ENCODE peak calls at places on chromosomes 4 and X, in four cellular contexts. One of them, this sample, is unnamed.
A peak's percentile ranks its signal among the peaks of the same experiment; 100 is the strongest.

GRCh38 chr4:68904786-68905185 is 46.8 kb downstream of the UGT2A3 start:
- DNase-seq in right lobe of liver: no peak
- DNase-seq in CD4-positive, alpha-beta T cell: no peak
- DNase-seq in SW480: no peak
- DNase-seq in this sample: no peak

GRCh38 chr4:156475322-156475721 is 496.3 kb downstream of the PDGFC start:
- DNase-seq in CD4-positive, alpha-beta T cell: no peak
- DNase-seq in SW480: peak; percentile 32
- DNase-seq in right lobe of liver: no peak
- DNase-seq in this sample: no peak

GRCh38 chr4:146132445-146132844 is 43.1 kb upstream of the LSM6 start:
- DNase-seq in CD4-positive, alpha-beta T cell: no peak
- DNase-seq in SW480: no peak
- DNase-seq in right lobe of liver: no peak
- DNase-seq in this sample: no peak

GRCh38 chrX:72716766-72717165 is 2.7 kb upstream of the PHKA1 start:
- DNase-seq in SW480: no peak
- DNase-seq in CD4-positive, alpha-beta T cell: no peak
- DNase-seq in right lobe of liver: no peak
- DNase-seq in this sample: no peak

GRCh38 chrX:107117993-107118321 is 665 bp downstream of the RBM41 start:
- DNase-seq in SW480: peak; percentile 1
- DNase-seq in CD4-positive, alpha-beta T cell: no peak
- DNase-seq in right lobe of liver: no peak
- DNase-seq in this sample: no peak

GRCh38 chr4:154489558-154490260 is 1.9 kb downstream of the DCHS2 start:
- DNase-seq in SW480: no peak
- DNase-seq in right lobe of liver: no peak
- DNase-seq in CD4-positive, alpha-beta T cell: no peak
- DNase-seq in this sample: no peak

GRCh38 chr4:184028571-184028996 is 123.5 kb downstream of the STOX2 start:
- DNase-seq in SW480: no peak
- DNase-seq in right lobe of liver: no peak
- DNase-seq in CD4-positive, alpha-beta T cell: no peak
- DNase-seq in this sample: no peak

GRCh38 chr4:41257257-41257900 is 651 bp downstream of the UCHL1 start:
- DNase-seq in SW480: peak; percentile 2
- DNase-seq in CD4-positive, alpha-beta T cell: no peak
- DNase-seq in right lobe of liver: peak; percentile 63
- DNase-seq in this sample: no peak

GRCh38 chrX:50180073-50180940 is 20.5 kb downstream of the AKAP4 start:
- DNase-seq in SW480: no peak
- DNase-seq in CD4-positive, alpha-beta T cell: no peak
- DNase-seq in right lobe of liver: no peak
- DNase-seq in this sample: no peak

GRCh38 chr4:63528592-63528991 is 880.7 kb downstream of the TECRL start:
- DNase-seq in CD4-positive, alpha-beta T cell: no peak
- DNase-seq in right lobe of liver: no peak
- DNase-seq in SW480: no peak
- DNase-seq in this sample: no peak

GRCh38 chr4:154376461-154376860 is 115.1 kb downstream of the DCHS2 start:
- DNase-seq in SW480: peak; percentile 17
- DNase-seq in CD4-positive, alpha-beta T cell: no peak
- DNase-seq in right lobe of liver: no peak
- DNase-seq in this sample: no peak

GRCh38 chrX:119999087-119999634 is 55.6 kb upstream of the NKAP start:
- DNase-seq in SW480: no peak
- DNase-seq in right lobe of liver: no peak
- DNase-seq in CD4-positive, alpha-beta T cell: no peak
- DNase-seq in this sample: no peak

GRCh38 chr4:94650690-94651089 is 107.1 kb upstream of the BMPR1B start:
- DNase-seq in CD4-positive, alpha-beta T cell: no peak
- DNase-seq in SW480: no peak
- DNase-seq in right lobe of liver: no peak
- DNase-seq in this sample: no peak

GRCh38 chr4:26083987-26084386 is 170.0 kb downstream of the SMIM20 start:
- DNase-seq in right lobe of liver: no peak
- DNase-seq in SW480: peak; percentile 76
- DNase-seq in CD4-positive, alpha-beta T cell: no peak
- DNase-seq in this sample: peak; percentile 89

GRCh38 chr4:85733798-85734197 is 258.8 kb downstream of the ARHGAP24 start:
- DNase-seq in right lobe of liver: no peak
- DNase-seq in SW480: no peak
- DNase-seq in CD4-positive, alpha-beta T cell: no peak
- DNase-seq in this sample: no peak

GRCh38 chr4:15870079-15870478 is 68.5 kb downstream of the FGFBP1 start:
- DNase-seq in SW480: no peak
- DNase-seq in CD4-positive, alpha-beta T cell: no peak
- DNase-seq in right lobe of liver: no peak
- DNase-seq in this sample: no peak

GRCh38 chrX:24097741-24098140 is 43.0 kb downstream of the EIF2S3 start:
- DNase-seq in CD4-positive, alpha-beta T cell: no peak
- DNase-seq in right lobe of liver: no peak
- DNase-seq in SW480: no peak
- DNase-seq in this sample: no peak

GRCh38 chrX:11664211-11664888 is 1.4 kb downstream of the ARHGAP6 start:
- DNase-seq in right lobe of liver: peak; percentile 39
- DNase-seq in SW480: no peak
- DNase-seq in CD4-positive, alpha-beta T cell: no peak
- DNase-seq in this sample: no peak

GRCh38 chr4:8331567-8331955 is 62.0 kb downstream of the HTRA3 start:
- DNase-seq in CD4-positive, alpha-beta T cell: no peak
- DNase-seq in right lobe of liver: no peak
- DNase-seq in SW480: no peak
- DNase-seq in this sample: no peak

GRCh38 chrX:122866527-122866926 is 317.6 kb upstream of the GRIA3 start:
- DNase-seq in CD4-positive, alpha-beta T cell: no peak
- DNase-seq in SW480: no peak
- DNase-seq in right lobe of liver: no peak
- DNase-seq in this sample: peak; percentile 76

GRCh38 chrX:154040307-154040756 is 20.6 kb upstream of the IRAK1 start:
- DNase-seq in CD4-positive, alpha-beta T cell: no peak
- DNase-seq in right lobe of liver: no peak
- DNase-seq in SW480: no peak
- DNase-seq in this sample: peak; percentile 64

GRCh38 chrX:57417827-57418226 is 131.3 kb downstream of the FAAH2 start:
- DNase-seq in CD4-positive, alpha-beta T cell: no peak
- DNase-seq in SW480: no peak
- DNase-seq in right lobe of liver: no peak
- DNase-seq in this sample: no peak

GRCh38 chrX:71302461-71303213 is 1.1 kb downstream of the ITGB1BP2 start:
- DNase-seq in SW480: no peak
- DNase-seq in right lobe of liver: no peak
- DNase-seq in CD4-positive, alpha-beta T cell: no peak
- DNase-seq in this sample: no peak

GRCh38 chr4:93947318-93947717 is 118.8 kb downstream of the ATOH1 start:
- DNase-seq in SW480: no peak
- DNase-seq in CD4-positive, alpha-beta T cell: no peak
- DNase-seq in right lobe of liver: no peak
- DNase-seq in this sample: no peak

GRCh38 chrX:39705299-39705698 is 392.5 kb downstream of the BCOR start:
- DNase-seq in right lobe of liver: peak; percentile 87
- DNase-seq in SW480: peak; percentile 49
- DNase-seq in CD4-positive, alpha-beta T cell: no peak
- DNase-seq in this sample: peak; percentile 75

GRCh38 chr4:36388710-36389109 is 107.3 kb downstream of the DTHD1 start:
- DNase-seq in CD4-positive, alpha-beta T cell: no peak
- DNase-seq in SW480: no peak
- DNase-seq in right lobe of liver: no peak
- DNase-seq in this sample: no peak

GRCh38 chrX:19549838-19550237 is 34.5 kb upstream of the MAP3K15 start:
- DNase-seq in right lobe of liver: no peak
- DNase-seq in CD4-positive, alpha-beta T cell: no peak
- DNase-seq in SW480: no peak
- DNase-seq in this sample: no peak

GRCh38 chrX:36908801-36909403 is 99.3 kb upstream of the FAM47C start:
- DNase-seq in SW480: peak; percentile 39
- DNase-seq in right lobe of liver: no peak
- DNase-seq in CD4-positive, alpha-beta T cell: no peak
- DNase-seq in this sample: no peak

GRCh38 chrX:1679238-1679637 is 64.4 kb downstream of the ASMT start:
- DNase-seq in SW480: peak; percentile 33
- DNase-seq in CD4-positive, alpha-beta T cell: no peak
- DNase-seq in right lobe of liver: no peak
- DNase-seq in this sample: no peak

GRCh38 chr4:88102029-88102428 is 56.4 kb downstream of the ABCG2 start:
- DNase-seq in SW480: no peak
- DNase-seq in CD4-positive, alpha-beta T cell: no peak
- DNase-seq in right lobe of liver: no peak
- DNase-seq in this sample: no peak

GRCh38 chr4:186300659-186301377 is 34.8 kb downstream of the F11 start:
- DNase-seq in CD4-positive, alpha-beta T cell: no peak
- DNase-seq in SW480: no peak
- DNase-seq in right lobe of liver: no peak
- DNase-seq in this sample: no peak

GRCh38 chrX:21528076-21528475 is 130.1 kb downstream of the KLHL34 start:
- DNase-seq in right lobe of liver: no peak
- DNase-seq in CD4-positive, alpha-beta T cell: no peak
- DNase-seq in SW480: no peak
- DNase-seq in this sample: no peak

GRCh38 chr4:56737666-56738065 is 56.6 kb upstream of the HOPX start:
- DNase-seq in SW480: no peak
- DNase-seq in CD4-positive, alpha-beta T cell: no peak
- DNase-seq in right lobe of liver: no peak
- DNase-seq in this sample: no peak

GRCh38 chr4:15836362-15836761 is 58.2 kb downstream of the CD38 start:
- DNase-seq in right lobe of liver: no peak
- DNase-seq in CD4-positive, alpha-beta T cell: no peak
- DNase-seq in SW480: peak; percentile 14
- DNase-seq in this sample: no peak

GRCh38 chr4:125140966-125141495 is 173.7 kb upstream of the FAT4 start:
- DNase-seq in SW480: no peak
- DNase-seq in CD4-positive, alpha-beta T cell: no peak
- DNase-seq in right lobe of liver: no peak
- DNase-seq in this sample: peak; percentile 28

GRCh38 chr4:137768196-137768595 is 235.9 kb upstream of the PCDH18 start:
- DNase-seq in SW480: no peak
- DNase-seq in CD4-positive, alpha-beta T cell: no peak
- DNase-seq in right lobe of liver: no peak
- DNase-seq in this sample: peak; percentile 62

GRCh38 chrX:30618160-30618765 is 35.0 kb upstream of the GK start:
- DNase-seq in right lobe of liver: no peak
- DNase-seq in SW480: peak; percentile 25
- DNase-seq in CD4-positive, alpha-beta T cell: no peak
- DNase-seq in this sample: no peak